ENCODE peak calls at places on chromosomes 13 and 19, in eight cellular contexts. K is PC-3, Y is hepatocyte, C is neural progenitor cell, R is SK-N-MC, B is A673, X is mammary epithelial cell, T is fibroblast of lung. I is an unnamed sample.

GRCh38 chr13:104114111-104114510 is 1047.9 kb upstream of the SLC10A2 start:
- DNase-seq in K (no peak), Y (no peak), C (no peak), R (no peak), B (no peak), X (no peak), T (peak; percentile 65), I (no peak)

GRCh38 chr13:64158910-64159309 is 2743.3 kb upstream of the PCDH20 start:
- DNase-seq in K (peak; percentile 3), Y (no peak), C (no peak), R (no peak), B (peak; percentile 72), X (no peak), T (peak; percentile 34), I (peak; percentile 6)

GRCh38 chr13:21909331-21909730 is 238.5 kb downstream of the FGF9 start:
- DNase-seq in K (peak; percentile 47), Y (no peak), C (no peak), R (no peak), B (no peak), X (peak; percentile 4), T (no peak), I (no peak)

GRCh38 chr13:98198683-98199082 is 21.6 kb upstream of the RNF113B start:
- DNase-seq in K (no peak), Y (no peak), C (no peak), R (no peak), B (no peak), X (no peak), T (no peak), I (no peak)

GRCh38 chr13:30464496-30465351 is 1.0 kb downstream of the HMGB1 start:
- DNase-seq in K (peak; percentile 47), Y (peak; percentile 90), C (peak; percentile 86), R (no peak), B (peak; percentile 89), X (peak; percentile 78), T (peak; percentile 83), I (peak; percentile 91)

GRCh38 chr19:3801412-3802096 is 15.4 kb upstream of the MATK start:
- DNase-seq in K (peak; percentile 10), Y (no peak), C (peak; percentile 72), R (no peak), B (no peak), X (peak; percentile 24), T (no peak), I (peak; percentile 45)

GRCh38 chr13:50805805-50806204 is 37.7 kb downstream of the DLEU7 start:
- DNase-seq in K (peak; percentile 19), Y (no peak), C (peak; percentile 11), R (no peak), B (peak; percentile 29), X (peak; percentile 8), T (peak; percentile 12), I (peak; percentile 46)

GRCh38 chr13:48304132-48304876 is 753 bp downstream of the RB1 start:
- DNase-seq in K (peak; percentile 29), Y (peak; percentile 58), C (peak; percentile 59), R (no peak), B (peak; percentile 51), X (peak; percentile 56), T (peak; percentile 61), I (peak; percentile 70)

GRCh38 chr19:4910594-4911273 is 1.4 kb downstream of the UHRF1 start:
- DNase-seq in K (peak; percentile 80), Y (no peak), C (peak; percentile 41), R (no peak), B (peak; percentile 52), X (no peak), T (peak; percentile 46), I (peak; percentile 68)

GRCh38 chr19:55549500-55550320 is 4.4 kb upstream of the SBK3 start:
- DNase-seq in K (peak; percentile 81), Y (peak; percentile 61), C (peak; percentile 88), R (no peak), B (no peak), X (peak; percentile 65), T (peak; percentile 90), I (peak; percentile 91)

GRCh38 chr13:90926459-90926858 is 421.0 kb upstream of the MIR17HG start:
- DNase-seq in K (no peak), Y (peak; percentile 32), C (no peak), R (no peak), B (peak; percentile 7), X (no peak), T (no peak), I (no peak)

GRCh38 chr13:48896312-48896711 is 79.4 kb upstream of the FNDC3A start:
- DNase-seq in K (peak; percentile 55), Y (no peak), C (no peak), R (no peak), B (no peak), X (peak; percentile 53), T (peak; percentile 73), I (peak; percentile 45)

GRCh38 chr13:98632971-98633370 is 56.1 kb upstream of the STK24 start:
- DNase-seq in K (peak; percentile 40), Y (no peak), C (no peak), R (no peak), B (no peak), X (no peak), T (no peak), I (peak; percentile 18)

GRCh38 chr19:45340899-45341453 is 426 bp downstream of the KLC3 start:
- DNase-seq in K (no peak), Y (no peak), C (peak; percentile 18), R (no peak), B (no peak), X (peak; percentile 46), T (peak; percentile 15), I (peak; percentile 18)

GRCh38 chr13:114048463-114048862 is 74.6 kb upstream of the C13orf46 start:
- DNase-seq in K (no peak), Y (no peak), C (peak; percentile 38), R (no peak), B (no peak), X (no peak), T (no peak), I (no peak)

GRCh38 chr19:38975861-38976271 is 324 bp upstream of the FBXO17 start:
- DNase-seq in K (no peak), Y (peak; percentile 70), C (peak; percentile 67), R (no peak), B (peak; percentile 58), X (no peak), T (peak; percentile 47), I (peak; percentile 67)

GRCh38 chr13:19959141-19959830 is 759 bp downstream of the ZMYM2 start:
- DNase-seq in K (peak; percentile 27), Y (peak; percentile 71), C (peak; percentile 81), R (no peak), B (peak; percentile 69), X (peak; percentile 34), T (peak; percentile 47), I (peak; percentile 81)

GRCh38 chr19:34254552-34255432 is at the start of gene GARRE1:
- DNase-seq in K (no peak), Y (peak; percentile 75), C (peak; percentile 71), R (no peak), B (peak; percentile 81), X (no peak), T (peak; percentile 38), I (peak; percentile 61)

GRCh38 chr19:710767-711166 is 2.0 kb downstream of the PALM start:
- DNase-seq in K (no peak), Y (no peak), C (no peak), R (no peak), B (no peak), X (no peak), T (no peak), I (no peak)
- TF ChIP-seq EZH2 in K (no peak), Y (no peak), C (no peak), R (no peak), B (no peak), X (no peak), T (no peak), I (no peak)

DNA sequence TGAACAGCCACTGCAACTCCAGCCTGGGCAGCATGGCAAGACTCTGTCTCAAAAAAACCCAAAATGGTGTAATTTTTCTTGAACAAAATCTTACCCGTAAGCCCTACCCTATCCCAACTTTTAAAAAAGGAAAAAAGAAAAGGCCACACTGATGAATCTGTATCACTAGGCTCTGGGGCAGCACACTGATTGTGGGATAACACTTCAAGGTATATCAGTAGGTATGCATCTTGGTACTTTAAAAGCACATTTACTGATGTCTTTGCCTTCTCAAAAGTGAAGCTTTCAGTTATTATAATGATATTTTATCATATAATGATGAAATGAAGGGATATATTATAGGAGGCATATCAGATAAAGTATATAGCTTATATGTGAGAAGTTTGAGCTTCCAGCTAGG is 24.3 kb downstream of the ZNF112 start:
- DNase-seq in K (no peak), Y (no peak), C (no peak), R (no peak), B (no peak), X (no peak), T (no peak), I (no peak)
- H3K9me3 ChIP-seq in K (peaks cover 9% of the 10 kb centered on the region), Y (peaks cover 52% of the 10 kb centered on the region), C (peaks cover 51% of the 10 kb centered on the region), R (peaks cover 27% of the 10 kb centered on the region), B (peaks cover 48% of the 10 kb centered on the region), X (peaks cover 8% of the 10 kb centered on the region), T (no peaks in the 10 kb centered on the region), I (no peaks in the 10 kb centered on the region)

DNA sequence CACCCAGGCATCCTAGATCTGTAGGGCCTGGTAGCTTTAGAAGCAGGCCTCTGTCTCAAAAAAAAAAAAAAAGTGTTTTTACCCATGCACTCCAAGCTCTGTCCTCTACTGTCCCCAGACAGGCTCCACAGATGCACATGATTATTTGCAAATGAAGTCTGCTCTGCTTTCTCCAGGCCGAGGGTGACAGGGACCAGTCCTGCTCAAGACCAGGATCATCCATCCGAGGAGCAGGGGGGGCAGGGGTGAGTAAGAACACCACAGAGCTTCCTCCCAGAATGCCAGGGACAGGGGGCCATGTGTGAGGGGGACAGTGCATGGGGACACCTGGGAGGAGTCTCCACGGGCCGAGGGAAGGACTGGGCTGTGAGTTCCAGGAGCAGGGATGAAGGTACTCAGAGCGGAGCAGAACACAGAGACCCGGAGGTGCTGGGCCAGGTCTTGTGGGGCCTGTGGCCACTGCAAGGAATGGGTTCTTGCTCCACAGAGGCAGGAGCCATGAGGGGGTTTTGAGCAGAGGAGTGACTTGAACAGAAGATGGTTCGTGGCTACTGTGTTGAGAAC is 51.6 kb downstream of the SLC7A9 start:
- DNase-seq in K (no peak), Y (no peak), C (no peak), R (no peak), B (no peak), X (no peak), T (no peak), I (no peak)
- TF ChIP-seq EZH2 in K (no peak), Y (no peak), C (no peak), R (no peak), B (no peak), X (no peak), T (no peak), I (no peak)

GRCh38 chr19:9052894-9053293 is 34.0 kb upstream of the OR1M1 start:
- DNase-seq in K (no peak), Y (no peak), C (no peak), R (no peak), B (no peak), X (no peak), T (no peak), I (no peak)

GRCh38 chr19:9057505-9058258 is 29.2 kb upstream of the OR1M1 start:
- DNase-seq in K (no peak), Y (no peak), C (no peak), R (no peak), B (no peak), X (no peak), T (no peak), I (no peak)

GRCh38 chr19:9054768-9055167 is 32.1 kb upstream of the OR1M1 start:
- DNase-seq in K (peak; percentile 95), Y (peak; percentile 66), C (peak; percentile 75), R (peak; percentile 50), B (no peak), X (no peak), T (no peak), I (no peak)

DNA sequence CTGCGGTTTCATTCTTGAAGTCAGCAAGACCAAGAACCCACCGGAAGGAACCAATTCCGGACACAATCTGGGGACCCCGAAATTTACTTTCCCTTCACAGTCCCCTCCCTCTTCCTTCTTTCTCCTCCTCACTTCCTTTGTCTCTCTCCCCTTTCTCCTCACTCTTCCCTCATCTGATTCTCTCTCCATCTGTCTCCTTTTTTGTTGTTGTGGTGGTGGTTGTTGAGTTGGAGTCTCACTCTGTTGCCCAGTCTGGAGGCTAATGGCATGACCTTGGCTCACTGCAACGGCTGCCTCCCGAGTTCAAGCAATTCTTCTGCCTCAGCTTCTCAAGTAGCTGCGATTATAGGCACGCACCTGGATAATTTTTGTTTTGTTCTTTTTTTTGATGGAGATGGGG is 32.7 kb upstream of the OR1M1 start:
- DNase-seq in K (no peak), Y (no peak), C (no peak), R (no peak), B (no peak), X (no peak), T (no peak), I (no peak)
- H3K9me3 ChIP-seq in K (no peaks in the 10 kb centered on the region), Y (no peaks in the 10 kb centered on the region), C (no peaks in the 10 kb centered on the region), R (no peaks in the 10 kb centered on the region), B (no peaks in the 10 kb centered on the region), X (peaks cover 8% of the 10 kb centered on the region), T (no peaks in the 10 kb centered on the region), I (no peaks in the 10 kb centered on the region)